ENCODE peak calls at places on chromosomes 6 and 20, in five cellular contexts. R, Y, Q, N and O are unnamed samples.

GRCh38 chr20:53594068-53595017 is 704 bp upstream of the ZNF217 start:
- DNase-seq in Y (peak), N (peak), Q (peak), R (peak), O (peak)

GRCh38 chr20:52191132-52191435 is 495 bp downstream of the ZFP64 start:
- DNase-seq in Q (no peak), R (no peak), Y (no peak), N (no peak), O (no peak)

GRCh38 chr6:17585766-17586502 is 14.2 kb upstream of the FAM8A1 start:
- DNase-seq in N (no peak), R (no peak), Y (peak), Q (peak), O (peak)

GRCh38 chr20:57594092-57594911 is 25.9 kb downstream of the ZBP1 start:
- DNase-seq in R (peak), N (peak), Y (peak), Q (peak), O (peak)

GRCh38 chr20:33561981-33562601 is 72.2 kb downstream of the CBFA2T2 start:
- DNase-seq in Q (peak), N (no peak), Y (peak), R (peak), O (no peak)

GRCh38 chr6:138250053-138250452 is 31.8 kb upstream of the PBOV1 start:
- DNase-seq in N (no peak), Y (no peak), R (no peak), Q (no peak), O (no peak)

GRCh38 chr6:13712485-13712990 is 903 bp upstream of the RANBP9 start:
- DNase-seq in R (no peak), Q (no peak), N (no peak), Y (no peak), O (no peak)

GRCh38 chr20:20668639-20669038 is 43.8 kb downstream of the RALGAPA2 start:
- DNase-seq in R (no peak), N (no peak), Q (no peak), Y (no peak), O (no peak)

GRCh38 chr20:51985753-51986152 is 183.4 kb upstream of the SALL4 start:
- DNase-seq in R (no peak), Q (no peak), Y (no peak), N (no peak), O (no peak)

GRCh38 chr6:71466362-71466761 is 177.8 kb downstream of the OGFRL1 start:
- DNase-seq in N (no peak), Y (no peak), Q (no peak), R (no peak), O (no peak)

GRCh38 chr20:33191955-33192354 is 24.0 kb downstream of the BPIFA2 start:
- DNase-seq in Q (no peak), N (no peak), R (no peak), Y (no peak), O (no peak)

GRCh38 chr20:51712501-51713212 is 55.5 kb downstream of the ATP9A start:
- DNase-seq in R (no peak), Y (peak), Q (peak), N (no peak), O (peak)

GRCh38 chr6:144824018-144824417 is 538.9 kb downstream of the UTRN start:
- DNase-seq in N (no peak), Y (no peak), Q (no peak), R (no peak), O (no peak)

GRCh38 chr6:28809947-28810654 is 113.7 kb downstream of the TRIM27 start:
- DNase-seq in N (no peak), Q (peak), R (peak), Y (no peak), O (no peak)

GRCh38 chr20:32979201-32979998 is 24.8 kb downstream of the SUN5 start:
- DNase-seq in R (no peak), Q (no peak), Y (no peak), N (no peak), O (no peak)

GRCh38 chr6:14423330-14423729 is 305.8 kb downstream of the CD83 start:
- DNase-seq in N (no peak), R (no peak), Q (no peak), Y (no peak), O (no peak)

GRCh38 chr6:4059115-4059777 is 19.7 kb downstream of the FAM217A start:
- DNase-seq in R (peak), Q (peak), N (peak), Y (peak), O (no peak)

GRCh38 chr20:62364911-62365736 is 2.0 kb downstream of the LAMA5 start:
- DNase-seq in N (no peak), R (no peak), Y (no peak), Q (peak), O (no peak)

GRCh38 chr20:36865861-36866149 is 10.1 kb upstream of the TLDC2 start:
- DNase-seq in Y (no peak), R (no peak), Q (no peak), N (no peak), O (no peak)

GRCh38 chr6:6825986-6826901 is 237.7 kb downstream of the LY86 start:
- DNase-seq in Q (no peak), R (no peak), Y (no peak), N (no peak), O (no peak)

GRCh38 chr6:118660218-118660569 is 8.8 kb upstream of the CEP85L start:
- DNase-seq in N (no peak), R (peak), Y (no peak), Q (no peak), O (no peak)

GRCh38 chr6:161003336-161003735 is 11.8 kb downstream of the MAP3K4 start:
- DNase-seq in N (no peak), Q (no peak), R (no peak), Y (no peak), O (no peak)

GRCh38 chr6:18240230-18240629 is 24.1 kb downstream of the DEK start:
- DNase-seq in Q (no peak), N (no peak), R (no peak), Y (no peak), O (no peak)

DNA sequence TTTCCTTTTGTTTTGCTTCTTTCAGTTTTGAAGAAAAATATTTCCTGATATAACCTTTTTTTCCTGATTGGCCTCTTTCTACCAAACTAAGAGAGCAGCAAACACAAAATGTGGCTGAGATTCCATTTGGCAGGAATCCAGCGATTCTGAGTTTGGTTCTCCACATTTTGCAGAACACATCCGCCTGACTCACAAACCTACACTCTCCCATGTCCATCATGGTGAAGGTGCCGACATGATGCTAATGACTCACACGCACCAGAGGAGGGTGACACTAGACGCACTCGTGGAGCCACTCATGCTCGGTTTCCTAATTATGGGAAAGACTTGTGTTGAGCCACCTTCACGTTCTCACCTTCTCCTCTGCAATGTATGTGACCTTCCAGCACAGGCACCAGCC is 45.9 kb upstream of the DUSP22 start:
- DNase-seq in R (no peak), Y (no peak), Q (no peak), N (no peak), O (no peak)
- TF ChIP-seq USF2 in R (no peak), Y (no peak), Q (no peak), N (no peak), O (no peak)

GRCh38 chr6:157946053-157946617 is 35.5 kb upstream of the SYNJ2 start:
- DNase-seq in Q (no peak), R (no peak), Y (no peak), N (no peak), O (no peak)
- TF ChIP-seq JUN in Q (no peak), R (no peak), Y (no peak), N (no peak), O (no peak)

GRCh38 chr6:98843274-98844243 is 9.2 kb downstream of the POU3F2 start:
- DNase-seq in R (no peak), Q (no peak), N (no peak), Y (no peak), O (no peak)
- TF ChIP-seq USF2 in R (no peak), Q (no peak), N (no peak), Y (no peak), O (no peak)

DNA sequence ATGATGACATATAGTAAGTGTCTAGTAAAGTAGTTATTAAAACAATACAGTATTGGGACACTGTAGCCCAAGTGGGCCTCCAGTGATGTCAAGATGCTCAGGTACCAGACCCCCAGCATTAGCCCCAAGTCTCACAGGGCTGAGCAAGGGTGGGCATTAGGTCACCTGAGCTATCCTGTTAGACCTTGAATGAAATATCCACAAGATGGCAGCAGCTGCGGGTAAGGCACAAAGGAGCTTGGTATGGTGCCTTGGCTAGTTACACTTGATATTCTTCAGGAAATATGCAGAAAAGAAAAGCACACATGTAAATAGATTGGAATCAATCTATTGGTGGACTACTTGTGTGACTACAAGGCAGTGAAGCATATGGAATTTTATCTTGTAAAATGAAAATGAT is 701.8 kb upstream of the ADGRB3 start:
- DNase-seq in Y (no peak), Q (peak), R (no peak), N (no peak), O (peak)
- TF ChIP-seq JUN in Y (no peak), Q (no peak), R (no peak), N (no peak), O (no peak)

GRCh38 chr6:41153451-41153850 is 696 bp downstream of the TREML1 start:
- DNase-seq in N (no peak), Q (no peak), Y (no peak), R (no peak), O (no peak)
- TF ChIP-seq USF2 in N (no peak), Q (no peak), Y (no peak), R (no peak), O (no peak)

DNA sequence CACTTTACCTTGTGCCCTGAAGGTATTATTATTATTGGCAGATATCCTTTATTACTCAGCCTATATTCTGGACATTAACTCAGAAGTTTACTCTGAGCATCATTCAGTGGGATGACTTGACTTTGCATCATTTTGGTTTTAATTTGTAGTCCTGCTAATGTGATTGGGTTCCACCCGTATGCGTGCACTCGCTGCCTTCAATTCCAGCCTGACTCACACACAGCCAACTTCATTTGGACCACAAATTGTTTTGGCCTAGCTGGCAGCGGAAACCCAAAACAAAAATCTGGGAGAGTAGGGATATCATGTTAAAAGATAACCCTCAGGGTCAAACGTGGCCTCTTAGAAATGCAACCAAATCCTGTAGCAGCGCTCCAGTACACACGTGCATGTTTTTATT is 704.4 kb upstream of the SLC35B3 start:
- DNase-seq in R (no peak), Q (no peak), Y (no peak), N (no peak), O (no peak)
- TF ChIP-seq JUN in R (no peak), Q (no peak), Y (no peak), N (no peak), O (no peak)

DNA sequence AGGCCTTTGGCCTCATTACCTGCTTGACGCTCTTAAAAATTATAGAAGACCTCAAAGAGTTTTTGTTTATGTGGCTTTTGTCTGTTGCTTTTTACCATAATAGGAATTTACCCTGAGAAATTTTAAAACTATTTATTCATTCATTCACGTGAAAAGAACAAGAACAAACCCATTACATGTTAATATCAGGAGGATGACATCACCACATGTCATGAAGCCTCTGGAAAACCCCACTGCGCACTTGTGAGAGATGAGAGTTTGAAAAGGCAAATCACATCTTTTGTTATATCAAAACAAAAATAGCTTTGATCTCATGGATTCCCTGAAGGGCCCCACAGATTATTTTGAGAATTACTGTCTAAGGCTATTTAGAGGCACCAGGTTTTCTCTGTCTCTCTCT is 61.3 kb upstream of the EYA2 start:
- DNase-seq in Q (no peak), R (no peak), N (no peak), Y (no peak), O (no peak)
- TF ChIP-seq USF2 in Q (no peak), R (no peak), N (no peak), Y (no peak), O (no peak)

GRCh38 chr6:11854418-11855165 is 76.0 kb upstream of the ADTRP start:
- DNase-seq in Q (peak), N (no peak), R (peak), Y (no peak), O (no peak)
- TF ChIP-seq JUN in Q (no peak), N (no peak), R (no peak), Y (no peak), O (no peak)

DNA sequence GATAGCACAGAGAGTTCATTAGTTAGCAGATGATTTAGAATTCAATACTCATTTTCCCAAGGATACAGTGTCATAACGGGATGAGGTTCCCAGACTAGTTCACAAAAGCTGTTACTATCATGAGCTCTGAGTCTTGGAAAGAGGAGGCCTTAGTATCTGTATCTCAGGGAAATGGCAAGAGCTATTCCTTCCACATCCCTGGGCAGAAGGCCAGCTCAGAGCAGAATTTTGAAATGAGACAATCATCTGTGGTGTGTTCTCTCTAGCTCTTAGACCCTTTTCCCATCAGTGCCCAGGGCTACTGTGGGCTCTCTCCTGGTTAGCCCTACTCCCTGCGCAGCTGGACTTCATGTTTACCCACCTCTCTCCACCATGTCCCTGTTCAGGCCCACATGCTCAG is 64.5 kb downstream of the JAG1 start:
- DNase-seq in Y (no peak), Q (no peak), N (no peak), R (no peak), O (no peak)
- TF ChIP-seq USF2 in Y (no peak), Q (no peak), N (no peak), R (no peak), O (no peak)